ENCODE peak calls at places on chromosome 10, in ten cellular contexts. W is frontal cortex; R is WTC11; K is SIG-M5; Y is mesendoderm; Z is CD8-positive, alpha-beta T cell; B is stimulated activated CD8-positive, alpha-beta memory T cell treated with anti-CD3 and anti-CD28 coated beads, Interleukin-15, amount 100 ng/mL, for 1 hour; G is NCI-H2227 treated with DMSO at 0.1 percent for 48 hours; C is HTR-8/SVneo; A is activated CD4-positive, alpha-beta T cell treated with anti-CD3 and anti-CD28 coated beads, Interleukin-2, amount 50 U/mL, for 1 hour. P is an unnamed sample.

GRCh38 chr10:57202356-57202755 is 841.3 kb upstream of the ZWINT start:
- DNase-seq in G (no peak), R (no peak), C (no peak), A (no peak), Y (peak), Z (no peak), B (no peak), W (no peak), K (no peak), P (no peak)

GRCh38 chr10:21273400-21273968 is 252.0 kb downstream of the SKIDA1 start:
- DNase-seq in Y (no peak), K (no peak), A (no peak), Z (no peak), W (no peak), R (no peak), C (no peak), G (no peak), B (no peak), P (no peak)

GRCh38 chr10:79608505-79609375 is 2.0 kb upstream of the SFTPA1 start:
- DNase-seq in Y (peak), G (no peak), B (no peak), A (peak), Z (no peak), C (peak), R (peak), K (no peak), W (no peak), P (peak)

GRCh38 chr10:27258838-27259532 is 18.4 kb upstream of the ACBD5 start:
- DNase-seq in Y (peak), A (peak), W (peak), K (no peak), R (peak), Z (no peak), B (no peak), C (no peak), G (no peak), P (no peak)

GRCh38 chr10:103833731-103834365 is 21.5 kb downstream of the SH3PXD2A start:
- DNase-seq in A (no peak), W (no peak), Z (no peak), G (no peak), K (no peak), R (peak), B (no peak), Y (peak), C (no peak), P (no peak)

GRCh38 chr10:49550563-49550962 is 11.6 kb upstream of the ERCC6 start:
- DNase-seq in Z (no peak), C (no peak), R (no peak), Y (peak), B (no peak), K (no peak), W (no peak), A (no peak), G (no peak), P (no peak)

GRCh38 chr10:10526846-10527245 is 490.8 kb upstream of the CELF2 start:
- DNase-seq in Y (no peak), Z (no peak), R (no peak), C (no peak), W (no peak), A (no peak), K (no peak), G (no peak), B (no peak), P (no peak)

GRCh38 chr10:122566632-122567031 is 6.1 kb downstream of the DMBT1 start:
- DNase-seq in R (no peak), K (no peak), C (no peak), Y (no peak), A (no peak), Z (no peak), B (no peak), W (no peak), G (no peak), P (no peak)

GRCh38 chr10:97726636-97727178 is 10.2 kb upstream of the ZFYVE27 start:
- DNase-seq in C (no peak), G (no peak), Z (no peak), R (peak), K (no peak), W (no peak), Y (peak), A (no peak), B (no peak), P (no peak)

GRCh38 chr10:43574906-43575305 is 490 bp upstream of the ZNF239 start:
- DNase-seq in K (no peak), R (no peak), G (no peak), Y (no peak), Z (no peak), A (no peak), W (no peak), B (no peak), C (no peak), P (no peak)

GRCh38 chr10:116984202-116984993 is 20.6 kb downstream of the SHTN1 start:
- DNase-seq in Z (no peak), Y (no peak), K (no peak), C (no peak), B (no peak), A (no peak), W (no peak), R (no peak), G (no peak), P (no peak)

GRCh38 chr10:114547466-114547865 is 110.6 kb downstream of the ABLIM1 start:
- DNase-seq in G (no peak), B (no peak), Z (peak), R (no peak), Y (no peak), C (no peak), W (no peak), A (no peak), K (no peak), P (no peak)

GRCh38 chr10:123573236-123574147 is 92.7 kb upstream of the GPR26 start:
- DNase-seq in C (peak), K (no peak), R (peak), G (no peak), B (peak), Y (peak), A (peak), Z (no peak), W (no peak), P (no peak)

GRCh38 chr10:59805043-59805442 is 51.8 kb upstream of the MRLN start:
- DNase-seq in G (no peak), R (peak), B (no peak), A (no peak), K (no peak), W (no peak), C (no peak), Y (peak), Z (no peak), P (no peak)

GRCh38 chr10:96389785-96390184 is 31.0 kb upstream of the OPALIN start:
- DNase-seq in R (no peak), Z (no peak), G (no peak), A (no peak), K (no peak), B (no peak), Y (no peak), W (no peak), C (no peak), P (no peak)

GRCh38 chr10:18145652-18146051 is 5.4 kb downstream of the CACNB2 start:
- DNase-seq in W (no peak), Z (no peak), G (no peak), B (no peak), Y (peak), R (no peak), C (no peak), A (no peak), K (no peak), P (no peak)

GRCh38 chr10:12360461-12360860 is 11.1 kb downstream of the CAMK1D start:
- DNase-seq in C (no peak), B (no peak), G (no peak), Y (no peak), K (no peak), W (no peak), R (peak), A (no peak), Z (no peak), P (no peak)

GRCh38 chr10:129472696-129473555 is 5.9 kb downstream of the MGMT start:
- DNase-seq in G (no peak), R (no peak), C (no peak), A (no peak), B (no peak), Y (no peak), W (no peak), Z (no peak), K (no peak), P (no peak)